ENCODE peak calls at places on chromosome 11, in seven cellular contexts. T, G, A, M, N, K and R are unnamed samples.

GRCh38 chr11:127308291-127308690 is 307.7 kb upstream of the KIRREL3 start:
- DNase-seq in T (no peak), G (no peak), A (no peak), M (no peak), N (no peak), K (no peak), R (no peak)

GRCh38 chr11:45083544-45084087 is 62.8 kb upstream of the PRDM11 start:
- DNase-seq in T (no peak), G (no peak), A (no peak), M (peak; percentile 18), N (no peak), K (no peak), R (no peak)

GRCh38 chr11:122671270-122671906 is 15.9 kb downstream of the UBASH3B start:
- DNase-seq in T (no peak), G (no peak), A (no peak), M (no peak), N (no peak), K (peak; percentile 19), R (peak; percentile 72)

GRCh38 chr11:109033627-109034340 is 368.9 kb downstream of the DDX10 start:
- DNase-seq in T (no peak), G (no peak), A (peak; percentile 94), M (peak; percentile 84), N (peak; percentile 99), K (no peak), R (peak; percentile 99)

GRCh38 chr11:64713031-64713780 is 9.8 kb downstream of the NRXN2 start:
- DNase-seq in T (no peak), G (no peak), A (no peak), M (peak; percentile 17), N (peak; percentile 15), K (peak; percentile 27), R (peak; percentile 41)

GRCh38 chr11:26778000-26778757 is 56.3 kb upstream of the SLC5A12 start:
- DNase-seq in T (no peak), G (no peak), A (peak; percentile 76), M (peak; percentile 37), N (peak; percentile 62), K (no peak), R (peak; percentile 62)

GRCh38 chr11:126459691-126460404 is 104.4 kb downstream of the ST3GAL4 start:
- DNase-seq in T (no peak), G (no peak), A (peak; percentile 87), M (no peak), N (peak; percentile 64), K (no peak), R (peak; percentile 81)

GRCh38 chr11:68373810-68374501 is 61.6 kb downstream of the LRP5 start:
- DNase-seq in T (no peak), G (no peak), A (peak; percentile 31), M (no peak), N (peak; percentile 23), K (peak; percentile 72), R (peak; percentile 64)

GRCh38 chr11:8265681-8266241 is 2.1 kb upstream of the LMO1 start:
- DNase-seq in T (no peak), G (no peak), A (no peak), M (no peak), N (no peak), K (no peak), R (no peak)

GRCh38 chr11:58770166-58770565 is 38.4 kb upstream of the GLYAT start:
- DNase-seq in T (no peak), G (no peak), A (no peak), M (no peak), N (peak; percentile 17), K (no peak), R (no peak)

GRCh38 chr11:85088286-85088685 is 538.9 kb downstream of the DLG2 start:
- DNase-seq in T (no peak), G (no peak), A (no peak), M (peak; percentile 7), N (no peak), K (no peak), R (peak; percentile 61)

GRCh38 chr11:88313441-88313840 is 24.1 kb downstream of the CTSC start:
- DNase-seq in T (no peak), G (no peak), A (no peak), M (peak; percentile 62), N (no peak), K (no peak), R (no peak)

GRCh38 chr11:121291319-121291718 is 1.3 kb upstream of the SC5D start:
- DNase-seq in T (no peak), G (no peak), A (no peak), M (no peak), N (no peak), K (no peak), R (no peak)

GRCh38 chr11:112348480-112349029 is 87.9 kb upstream of the PLET1 start:
- DNase-seq in T (no peak), G (no peak), A (no peak), M (no peak), N (no peak), K (no peak), R (no peak)

GRCh38 chr11:33475999-33476398 is 218.8 kb downstream of the HIPK3 start:
- DNase-seq in T (no peak), G (no peak), A (peak; percentile 60), M (peak; percentile 69), N (peak; percentile 90), K (no peak), R (peak; percentile 66)

GRCh38 chr11:2666828-2667570 is 32.8 kb downstream of the KCNQ1OT1 start:
- DNase-seq in T (no peak), G (no peak), A (no peak), M (no peak), N (no peak), K (no peak), R (no peak)

GRCh38 chr11:69297926-69298777 is 4.2 kb downstream of the MYEOV start:
- DNase-seq in T (peak; percentile 45), G (peak; percentile 71), A (no peak), M (peak; percentile 72), N (peak; percentile 85), K (peak; percentile 82), R (peak; percentile 88)

GRCh38 chr11:46673713-46674462 is 26.5 kb downstream of the ARHGAP1 start:
- DNase-seq in T (no peak), G (no peak), A (no peak), M (no peak), N (no peak), K (no peak), R (no peak)

GRCh38 chr11:92735039-92735438 is 234.4 kb upstream of the MTNR1B start:
- DNase-seq in T (no peak), G (no peak), A (no peak), M (peak; percentile 20), N (no peak), K (no peak), R (no peak)

GRCh38 chr11:72413914-72414628 is 20.3 kb downstream of the CLPB start:
- DNase-seq in T (peak; percentile 17), G (peak; percentile 51), A (peak; percentile 29), M (peak; percentile 61), N (peak; percentile 82), K (peak; percentile 83), R (peak; percentile 77)

GRCh38 chr11:34970480-34970879 is 54.1 kb downstream of the PDHX start:
- DNase-seq in T (no peak), G (no peak), A (no peak), M (no peak), N (no peak), K (no peak), R (no peak)

GRCh38 chr11:45161252-45162063 is 15.0 kb downstream of the PRDM11 start:
- DNase-seq in T (no peak), G (no peak), A (no peak), M (no peak), N (no peak), K (no peak), R (no peak)

GRCh38 chr11:62145261-62145871 is 21.6 kb downstream of the INCENP start:
- DNase-seq in T (no peak), G (no peak), A (no peak), M (no peak), N (no peak), K (no peak), R (no peak)

GRCh38 chr11:128790200-128790599 is 76.9 kb downstream of the KCNJ1 start:
- DNase-seq in T (no peak), G (no peak), A (no peak), M (no peak), N (no peak), K (peak; percentile 79), R (peak; percentile 73)
- H3K4me3 ChIP-seq in T (no peak overlapping the region), G (no peak overlapping the region), A (no peak overlapping the region), M (no peak overlapping the region), N (no peak overlapping the region), K (no peak overlapping the region), R (no peak overlapping the region)

GRCh38 chr11:17350455-17351170 is 987 bp upstream of the NCR3LG1 start:
- DNase-seq in T (no peak), G (no peak), A (no peak), M (peak; percentile 53), N (no peak), K (no peak), R (no peak)
- H3K4me3 ChIP-seq in T (no peak overlapping the region), G (no peak overlapping the region), A (no peak overlapping the region), M (no peak overlapping the region), N (no peak overlapping the region), K (no peak overlapping the region), R (no peak overlapping the region)

GRCh38 chr11:115761348-115761747 is 257.1 kb upstream of the CADM1 start:
- DNase-seq in T (no peak), G (no peak), A (no peak), M (peak; percentile 75), N (no peak), K (no peak), R (no peak)

GRCh38 chr11:115761817-115762216 is 257.6 kb upstream of the CADM1 start:
- DNase-seq in T (no peak), G (no peak), A (no peak), M (no peak), N (no peak), K (no peak), R (no peak)

GRCh38 chr11:115759622-115760527 is 255.7 kb upstream of the CADM1 start:
- DNase-seq in T (no peak), G (no peak), A (no peak), M (no peak), N (no peak), K (peak; percentile 50), R (peak; percentile 41)

GRCh38 chr11:115760921-115761320 is 256.7 kb upstream of the CADM1 start:
- DNase-seq in T (no peak), G (no peak), A (no peak), M (no peak), N (no peak), K (no peak), R (no peak)

GRCh38 chr11:115760528-115760837 is 256.3 kb upstream of the CADM1 start:
- DNase-seq in T (no peak), G (no peak), A (no peak), M (no peak), N (no peak), K (no peak), R (no peak)
- H3K4me3 ChIP-seq in T (peak overlapping the region; percentile 79), G (no peak overlapping the region), A (peak overlapping the region; percentile 21), M (peak overlapping the region; percentile 42), N (no peak overlapping the region), K (peak overlapping the region; percentile 86), R (peak overlapping the region; percentile 61)

DNA sequence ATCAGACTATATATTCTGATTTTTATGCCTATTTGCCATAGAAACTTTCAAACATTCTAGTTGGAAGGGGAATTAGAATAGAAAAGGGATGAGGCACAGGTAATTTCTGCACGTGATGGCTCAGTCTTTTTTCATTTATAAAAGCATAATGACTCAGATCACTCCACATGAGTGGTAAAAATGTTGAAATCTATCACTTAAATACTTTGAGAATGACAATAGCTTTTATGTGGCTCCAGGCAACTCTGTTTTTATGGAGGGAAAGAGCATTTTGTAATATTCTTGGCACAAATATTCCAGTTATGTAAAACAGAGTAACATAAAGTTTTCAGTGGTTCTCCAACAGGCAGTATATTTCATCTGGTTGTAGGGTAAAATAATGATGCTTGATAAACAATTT is 5.9 kb upstream of the MMP3 start:
- DNase-seq in T (no peak), G (no peak), A (peak; percentile 46), M (peak; percentile 89), N (peak; percentile 61), K (no peak), R (peak; percentile 59)
- H3K4me3 ChIP-seq in T (no peak overlapping the region), G (no peak overlapping the region), A (no peak overlapping the region), M (no peak overlapping the region), N (no peak overlapping the region), K (no peak overlapping the region), R (no peak overlapping the region)